ENCODE peak calls at places on chromosomes 5 and 9, in seven cellular contexts. X is A549, G is stomach, J is K562, N is suprapubic skin, S is HepG2, Z is GM12878. B is an unnamed sample.

GRCh38 chr5:112238473-112238872 is 180.6 kb downstream of the EPB41L4A start:
- DNase-seq in X (no peak), G (no peak), J (no peak), N (no peak), S (no peak), Z (no peak), B (no peak)

GRCh38 chr5:180717989-180718388 is 21.9 kb downstream of the OR2Y1 start:
- DNase-seq in X (no peak), G (no peak), J (no peak), N (no peak), S (no peak), Z (peak), B (no peak)

GRCh38 chr5:147507480-147508126 is 2.3 kb downstream of the DPYSL3 start:
- DNase-seq in X (no peak), G (no peak), J (no peak), N (peak), S (no peak), Z (no peak), B (peak)

GRCh38 chr5:172452398-172453205 is 1.7 kb downstream of the SH3PXD2B start:
- DNase-seq in X (no peak), G (peak), J (no peak), N (no peak), S (no peak), Z (no peak), B (peak)

GRCh38 chr9:86487222-86487841 is 133.1 kb upstream of the TUT7 start:
- DNase-seq in X (peak), G (no peak), J (peak), N (no peak), S (peak), Z (no peak), B (no peak)

GRCh38 chr9:137482094-137482781 is 23.1 kb upstream of the NSMF start:
- DNase-seq in X (no peak), G (peak), J (peak), N (peak), S (peak), Z (peak), B (peak)

GRCh38 chr9:101999441-101999840 is 261.0 kb upstream of the GRIN3A start:
- DNase-seq in X (no peak), G (no peak), J (no peak), N (no peak), S (no peak), Z (no peak), B (no peak)

GRCh38 chr5:88388476-88389170 is 120.0 kb upstream of the TMEM161B start:
- DNase-seq in X (no peak), G (no peak), J (no peak), N (no peak), S (no peak), Z (no peak), B (no peak)

GRCh38 chr5:140251527-140251973 is 51.4 kb downstream of the PFDN1 start:
- DNase-seq in X (peak), G (no peak), J (no peak), N (peak), S (no peak), Z (peak), B (no peak)

GRCh38 chr5:9343146-9343850 is 202.6 kb downstream of the SEMA5A start:
- DNase-seq in X (no peak), G (no peak), J (no peak), N (no peak), S (no peak), Z (no peak), B (no peak)

GRCh38 chr5:67808340-67808739 is 407.2 kb upstream of the PIK3R1 start:
- DNase-seq in X (no peak), G (no peak), J (no peak), N (no peak), S (no peak), Z (peak), B (no peak)

GRCh38 chr5:145324767-145325479 is 510.2 kb downstream of the PRELID2 start:
- DNase-seq in X (no peak), G (no peak), J (no peak), N (no peak), S (no peak), Z (no peak), B (no peak)

GRCh38 chr5:83050723-83051340 is 26.4 kb downstream of the TMEM167A start:
- DNase-seq in X (no peak), G (no peak), J (no peak), N (no peak), S (no peak), Z (no peak), B (no peak)

GRCh38 chr5:28275931-28276330 is 1237.5 kb upstream of the CDH9 start:
- DNase-seq in X (no peak), G (no peak), J (no peak), N (no peak), S (no peak), Z (no peak), B (no peak)

GRCh38 chr5:154002093-154002492 is 36.6 kb downstream of the FAM114A2 start:
- DNase-seq in X (no peak), G (no peak), J (no peak), N (no peak), S (no peak), Z (no peak), B (no peak)

GRCh38 chr5:108747111-108748009 is at the start of gene FER:
- DNase-seq in X (peak), G (no peak), J (peak), N (no peak), S (peak), Z (peak), B (peak)

GRCh38 chr9:128168731-128169308 is 8.8 kb downstream of the BBLN start:
- DNase-seq in X (no peak), G (no peak), J (no peak), N (no peak), S (no peak), Z (no peak), B (no peak)

GRCh38 chr9:99824378-99825157 is 2.9 kb downstream of the NR4A3 start:
- DNase-seq in X (peak), G (peak), J (peak), N (no peak), S (peak), Z (no peak), B (no peak)

GRCh38 chr5:95080456-95080855 is 204.4 kb downstream of the MCTP1 start:
- DNase-seq in X (no peak), G (no peak), J (no peak), N (no peak), S (no peak), Z (no peak), B (no peak)

GRCh38 chr9:123551636-123552203 is 195.7 kb downstream of the CRB2 start:
- DNase-seq in X (no peak), G (no peak), J (no peak), N (no peak), S (no peak), Z (no peak), B (no peak)

GRCh38 chr5:163506726-163507125 is 1.3 kb downstream of the MAT2B start:
- DNase-seq in X (no peak), G (no peak), J (no peak), N (no peak), S (no peak), Z (no peak), B (no peak)

GRCh38 chr5:10192309-10192708 is 57.4 kb downstream of the ATPSCKMT start:
- DNase-seq in X (no peak), G (no peak), J (no peak), N (no peak), S (no peak), Z (no peak), B (no peak)

GRCh38 chr5:17070646-17071045 is 134.6 kb upstream of the MYO10 start:
- DNase-seq in X (no peak), G (no peak), J (no peak), N (no peak), S (no peak), Z (no peak), B (no peak)

GRCh38 chr5:160054047-160054446 is 45.1 kb downstream of the TTC1 start:
- DNase-seq in X (no peak), G (no peak), J (no peak), N (no peak), S (no peak), Z (no peak), B (no peak)

GRCh38 chr9:129343697-129344375 is 165.8 kb upstream of the IER5L start:
- DNase-seq in X (no peak), G (peak), J (no peak), N (peak), S (peak), Z (no peak), B (peak)

GRCh38 chr5:24347206-24347605 is 297.6 kb downstream of the CDH10 start:
- DNase-seq in X (no peak), G (no peak), J (no peak), N (no peak), S (no peak), Z (no peak), B (no peak)

GRCh38 chr5:61052870-61053269 is 107.9 kb downstream of the NDUFAF2 start:
- DNase-seq in X (peak), G (no peak), J (no peak), N (no peak), S (peak), Z (no peak), B (no peak)

GRCh38 chr5:103800728-103801127 is 238.1 kb upstream of the NUDT12 start:
- DNase-seq in X (no peak), G (no peak), J (no peak), N (no peak), S (no peak), Z (no peak), B (no peak)

GRCh38 chr9:134384811-134385479 is 58.7 kb downstream of the RXRA start:
- DNase-seq in X (no peak), G (no peak), J (no peak), N (no peak), S (no peak), Z (no peak), B (no peak)

GRCh38 chr5:92627186-92627585 is 953.8 kb downstream of the NR2F1-AS1 start:
- DNase-seq in X (no peak), G (no peak), J (no peak), N (no peak), S (no peak), Z (no peak), B (no peak)

DNA sequence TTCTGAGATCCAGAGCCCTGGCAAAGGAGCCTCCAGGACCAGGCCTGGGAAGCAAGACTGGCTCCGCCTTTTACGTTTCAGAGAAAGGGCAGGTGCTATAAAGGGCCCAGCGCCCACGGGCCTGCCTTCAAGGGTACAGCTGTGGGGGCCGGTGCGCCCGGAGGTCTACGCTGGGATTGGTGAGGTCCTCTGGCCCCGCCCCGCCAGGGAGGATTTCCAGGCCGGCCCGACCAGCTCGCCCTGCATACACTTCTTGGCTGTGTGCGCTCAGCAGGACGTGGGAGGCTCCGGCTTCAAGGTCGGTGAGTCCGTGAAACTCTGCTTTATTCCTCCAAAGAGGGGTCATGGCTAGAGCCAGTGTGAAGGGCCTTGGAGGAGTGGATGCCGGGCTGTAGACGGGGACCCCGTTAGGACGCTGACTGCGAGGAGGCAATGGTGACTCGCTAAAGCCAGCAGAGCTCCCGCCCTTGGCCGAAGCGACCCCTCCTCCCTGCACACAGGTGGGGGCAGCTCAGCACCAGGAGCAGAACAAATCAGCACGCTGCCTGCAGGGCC is at the start of gene CKMT2:
- DNase-seq in X (no peak), G (peak), J (no peak), N (peak), S (peak), Z (no peak), B (peak)
- TF ChIP-seq POLR2A in X (no peak), G (no peak), J (no peak), N (no peak), S (peak), Z (no peak), B (no peak)

GRCh38 chr5:6837519-6838110 is 124.4 kb downstream of the TENT4A start:
- DNase-seq in X (peak), G (no peak), J (peak), N (no peak), S (no peak), Z (no peak), B (no peak)
- TF ChIP-seq CTCF in X (peak), G (no peak), J (peak), N (no peak), S (peak), Z (peak), B (no peak)

GRCh38 chr9:91485006-91485405 is 61.4 kb upstream of the NFIL3 start:
- DNase-seq in X (no peak), G (no peak), J (no peak), N (no peak), S (no peak), Z (no peak), B (no peak)

GRCh38 chr9:91486699-91487497 is 63.3 kb upstream of the NFIL3 start:
- DNase-seq in X (no peak), G (no peak), J (no peak), N (no peak), S (no peak), Z (no peak), B (no peak)

GRCh38 chr9:91481971-91482370 is 58.3 kb upstream of the NFIL3 start:
- DNase-seq in X (no peak), G (no peak), J (no peak), N (no peak), S (no peak), Z (no peak), B (no peak)

GRCh38 chr9:91483835-91484234 is 60.2 kb upstream of the NFIL3 start:
- DNase-seq in X (no peak), G (no peak), J (no peak), N (no peak), S (no peak), Z (no peak), B (no peak)

GRCh38 chr9:91483189-91483691 is 59.6 kb upstream of the NFIL3 start:
- DNase-seq in X (no peak), G (no peak), J (no peak), N (no peak), S (no peak), Z (no peak), B (no peak)
- TF ChIP-seq EP300 in X (no peak), G (peak), J (no peak), N (no peak), S (no peak), Z (no peak), B (peak)

DNA sequence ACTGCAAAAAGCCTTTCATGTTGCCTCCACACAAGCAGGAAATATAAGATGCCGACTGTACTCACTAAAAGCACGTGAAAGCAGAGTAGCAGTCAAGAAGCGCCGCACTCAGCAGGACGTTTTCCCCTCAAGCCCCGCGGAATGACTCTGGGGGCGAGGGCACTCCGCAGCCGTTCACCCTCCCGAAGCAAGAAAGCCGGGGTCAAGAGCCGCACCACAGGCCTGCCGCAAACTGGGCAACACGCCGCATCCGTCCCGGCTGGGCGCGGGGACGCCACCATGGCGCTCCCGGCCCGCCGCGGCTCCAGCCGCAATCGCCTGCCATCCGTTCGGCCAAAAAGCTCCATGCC is 364 bp downstream of the RPS6 start:
- DNase-seq in X (no peak), G (no peak), J (peak), N (no peak), S (no peak), Z (no peak), B (peak)
- TF ChIP-seq POLR2A in X (no peak), G (no peak), J (no peak), N (no peak), S (no peak), Z (no peak), B (no peak)

GRCh38 chr5:7881091-7881490 is 12.1 kb downstream of the MTRR start:
- DNase-seq in X (no peak), G (no peak), J (peak), N (no peak), S (no peak), Z (no peak), B (no peak)
- TF ChIP-seq CTCF in X (no peak), G (no peak), J (no peak), N (no peak), S (no peak), Z (no peak), B (no peak)

DNA sequence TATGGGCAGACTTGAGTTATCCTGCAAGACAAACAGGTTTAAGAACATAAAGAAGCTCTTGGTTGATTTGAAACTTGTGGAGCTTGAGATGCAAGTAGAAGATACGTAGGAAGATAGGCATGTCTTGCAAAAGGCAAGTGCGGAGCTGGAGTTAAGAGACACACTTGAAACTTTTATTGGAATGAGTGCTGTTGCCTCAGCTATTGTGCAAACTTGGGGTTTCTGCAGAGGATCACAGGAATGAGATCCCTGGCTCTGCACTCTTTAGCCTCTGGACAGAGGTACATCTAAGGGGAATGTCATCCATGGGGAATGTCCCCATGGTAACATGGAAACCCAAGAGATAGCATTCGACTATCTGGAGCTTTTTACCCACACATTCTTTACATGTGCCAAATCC is 121.1 kb downstream of the ADCY2 start:
- DNase-seq in X (no peak), G (no peak), J (no peak), N (no peak), S (no peak), Z (no peak), B (no peak)
- TF ChIP-seq EP300 in X (no peak), G (no peak), J (no peak), N (no peak), S (no peak), Z (no peak), B (no peak)

DNA sequence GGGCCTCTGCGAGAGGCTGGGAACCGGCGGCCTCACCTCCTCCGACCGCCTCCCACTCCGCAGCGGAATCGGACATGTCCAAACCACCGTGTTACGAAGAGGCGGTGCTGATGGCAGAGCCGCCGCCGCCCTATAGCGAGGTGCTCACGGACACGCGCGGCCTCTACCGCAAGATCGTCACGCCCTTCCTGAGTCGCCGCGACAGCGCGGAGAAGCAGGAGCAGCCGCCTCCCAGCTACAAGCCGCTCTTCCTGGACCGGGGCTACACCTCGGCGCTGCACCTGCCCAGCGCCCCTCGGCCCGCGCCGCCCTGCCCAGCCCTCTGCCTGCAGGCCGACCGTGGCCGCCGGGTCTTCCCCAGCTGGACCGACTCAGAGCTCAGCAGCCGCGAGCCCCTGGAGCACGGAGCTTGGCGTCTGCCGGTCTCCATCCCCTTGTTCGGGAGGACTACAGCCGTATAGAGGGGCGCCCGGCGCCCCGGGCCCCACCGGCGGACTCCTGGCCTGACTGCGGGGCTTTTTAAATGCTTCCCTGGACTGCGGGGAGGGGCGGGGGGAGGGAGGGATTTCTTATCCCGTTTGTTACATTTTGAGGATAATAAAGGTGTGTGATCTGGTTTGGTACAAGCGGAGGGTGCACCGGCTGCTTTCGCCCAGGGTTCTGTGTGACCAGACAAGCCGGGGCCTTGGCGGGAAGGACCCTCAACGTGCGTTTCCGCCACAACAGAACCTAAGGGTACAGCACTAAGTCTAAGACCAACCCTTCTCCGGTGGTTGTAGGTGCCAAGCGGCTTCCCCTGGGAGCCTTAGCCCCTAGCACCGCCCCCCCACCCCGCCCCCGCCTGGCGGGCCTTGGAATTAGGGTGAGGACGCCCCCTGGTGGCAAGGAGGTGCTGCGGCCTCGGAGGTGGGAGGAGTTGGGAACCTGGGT is 9.3 kb downstream of the PRR7 start:
- DNase-seq in X (peak), G (peak), J (peak), N (peak), S (peak), Z (no peak), B (peak)
- TF ChIP-seq POLR2A in X (no peak), G (no peak), J (peak), N (no peak), S (no peak), Z (no peak), B (no peak)

GRCh38 chr9:34016149-34016548 is 32.5 kb downstream of the UBAP2 start:
- DNase-seq in X (no peak), G (no peak), J (no peak), N (no peak), S (no peak), Z (no peak), B (no peak)

DNA sequence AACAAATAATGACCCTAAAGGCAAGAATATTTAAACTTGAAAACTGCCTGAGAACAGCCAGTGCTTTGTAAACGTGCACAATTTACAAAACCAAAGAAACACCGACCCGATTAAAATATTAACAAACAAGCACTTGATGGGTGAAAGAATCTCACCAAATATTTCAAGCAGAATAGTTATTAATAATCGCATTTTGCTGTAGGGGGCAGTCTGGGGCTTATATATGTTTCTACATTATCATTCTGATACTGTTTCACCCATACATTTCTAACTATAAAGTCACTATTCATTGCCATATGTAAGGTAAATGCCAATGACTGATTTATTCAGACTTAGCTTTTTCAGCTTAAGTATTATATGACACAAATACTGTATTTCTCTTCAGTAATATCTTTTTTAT is 37.7 kb downstream of the UBAP2 start:
- DNase-seq in X (peak), G (no peak), J (no peak), N (no peak), S (peak), Z (no peak), B (peak)
- TF ChIP-seq CTCF in X (peak), G (no peak), J (peak), N (no peak), S (no peak), Z (peak), B (peak)

GRCh38 chr9:117153021-117153420 is 261.8 kb downstream of the ASTN2 start:
- DNase-seq in X (no peak), G (no peak), J (no peak), N (no peak), S (no peak), Z (no peak), B (no peak)
- TF ChIP-seq EP300 in X (no peak), G (no peak), J (no peak), N (no peak), S (no peak), Z (no peak), B (no peak)